ENCODE peak calls at places on chromosomes 16 and 17, in seven cellular contexts. X, C, M, O, B, J and P are unnamed samples.

GRCh38 chr16:66266436-66267286 is 99.8 kb upstream of the CDH5 start:
- DNase-seq in C (no peak), X (no peak), B (no peak), J (no peak), M (peak), O (no peak), P (no peak)

GRCh38 chr16:47483616-47484015 is 22.5 kb downstream of the PHKB start:
- DNase-seq in O (no peak), J (no peak), C (no peak), M (no peak), X (no peak), B (no peak), P (no peak)

GRCh38 chr17:64240741-64241347 is 22.2 kb downstream of the TEX2 start:
- DNase-seq in B (no peak), M (peak), X (no peak), O (no peak), C (no peak), J (no peak), P (no peak)

GRCh38 chr17:76726766-76727718 is at the start of gene METTL23:
- DNase-seq in O (peak), C (no peak), B (no peak), M (peak), J (no peak), X (no peak), P (no peak)

GRCh38 chr16:67561501-67561823 is 864 bp upstream of the CTCF start:
- DNase-seq in C (no peak), J (no peak), X (no peak), M (no peak), O (no peak), B (no peak), P (no peak)

GRCh38 chr16:57624806-57625500 is 3.5 kb upstream of the ADGRG1 start:
- DNase-seq in B (no peak), C (no peak), J (no peak), X (no peak), M (no peak), O (no peak), P (no peak)

GRCh38 chr17:40952675-40953074 is 14.1 kb downstream of the KRT39 start:
- DNase-seq in O (no peak), M (no peak), C (no peak), B (no peak), J (no peak), X (no peak), P (no peak)

GRCh38 chr16:2147981-2148671 is at the start of gene RAB26:
- DNase-seq in C (no peak), O (peak), X (no peak), J (peak), M (peak), B (no peak), P (no peak)

GRCh38 chr16:31388535-31388934 is 4.6 kb upstream of the ITGAD start:
- DNase-seq in X (no peak), O (no peak), M (no peak), C (no peak), B (no peak), J (no peak), P (no peak)

GRCh38 chr17:5769936-5770335 is 185.6 kb upstream of the NLRP1 start:
- DNase-seq in J (no peak), M (no peak), B (no peak), C (no peak), X (no peak), O (no peak), P (no peak)
- TF ChIP-seq SIN3A in J (no peak), M (no peak), B (no peak), C (no peak), X (no peak), O (no peak), P (no peak)

GRCh38 chr16:87406495-87407088 is 14.5 kb downstream of the MAP1LC3B start:
- DNase-seq in C (no peak), O (no peak), X (no peak), B (no peak), M (no peak), J (peak), P (no peak)
- TF ChIP-seq SIN3A in C (no peak), O (no peak), X (no peak), B (no peak), M (no peak), J (no peak), P (no peak)

GRCh38 chr17:80476877-80477646 is 655 bp upstream of the NPTX1 start:
- DNase-seq in J (peak), X (no peak), M (peak), C (no peak), O (no peak), B (no peak), P (no peak)

GRCh38 chr17:80478487-80479245 is 2.3 kb upstream of the NPTX1 start:
- DNase-seq in B (no peak), O (no peak), C (no peak), M (peak), J (no peak), X (no peak), P (no peak)

GRCh38 chr17:80479246-80479566 is 2.8 kb upstream of the NPTX1 start:
- DNase-seq in B (no peak), M (no peak), J (no peak), X (no peak), O (no peak), C (no peak), P (no peak)

GRCh38 chr17:80475949-80476876 is at the start of gene NPTX1:
- DNase-seq in X (no peak), B (no peak), C (no peak), J (peak), M (peak), O (no peak), P (no peak)

DNA sequence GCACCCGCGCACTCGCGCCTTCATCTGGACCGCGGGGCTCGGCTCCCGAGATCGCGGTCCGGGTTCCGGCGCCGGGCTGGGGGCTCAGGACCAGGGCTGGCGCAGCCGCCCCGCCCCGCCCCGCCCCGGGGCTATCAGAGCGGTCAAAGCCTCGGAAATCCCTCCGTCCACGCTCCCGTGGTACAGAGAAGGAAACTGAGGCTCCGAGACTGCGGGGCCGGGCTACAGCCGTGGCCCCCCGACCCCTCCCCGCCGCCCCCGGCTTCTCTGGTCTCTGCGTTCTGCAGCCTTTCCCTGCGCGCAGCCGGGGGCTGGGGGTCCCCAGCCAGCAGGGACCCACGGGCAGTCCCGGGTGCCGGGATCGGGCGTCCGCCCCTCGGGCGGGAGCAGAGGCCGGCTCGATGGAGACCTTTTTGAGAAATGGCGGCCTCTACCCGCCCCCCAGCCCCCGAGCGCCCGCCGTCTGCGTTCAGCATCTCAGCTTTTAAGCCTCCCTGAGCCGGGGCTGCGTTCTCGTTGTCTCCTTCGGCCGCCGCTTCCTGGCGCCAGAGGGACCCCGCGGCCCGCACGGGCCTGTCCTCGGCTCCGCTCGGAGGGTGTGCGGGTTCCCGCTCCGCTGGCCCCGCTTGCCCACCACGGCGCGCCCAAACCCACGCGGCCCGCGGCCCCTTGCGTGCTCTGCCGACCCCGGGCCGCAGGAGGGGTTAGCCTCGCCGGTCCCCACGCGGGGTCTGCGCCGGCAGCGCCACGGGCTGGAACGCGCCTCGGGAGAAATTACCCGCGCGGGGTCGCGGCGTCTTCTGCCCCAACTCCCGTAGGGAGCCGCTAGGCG is 1.5 kb upstream of the NPTX1 start:
- DNase-seq in B (no peak), O (no peak), M (peak), J (peak), X (no peak), C (no peak), P (no peak)
- TF ChIP-seq SIN3A in B (no peak), O (no peak), M (no peak), J (no peak), X (no peak), C (no peak), P (no peak)

DNA sequence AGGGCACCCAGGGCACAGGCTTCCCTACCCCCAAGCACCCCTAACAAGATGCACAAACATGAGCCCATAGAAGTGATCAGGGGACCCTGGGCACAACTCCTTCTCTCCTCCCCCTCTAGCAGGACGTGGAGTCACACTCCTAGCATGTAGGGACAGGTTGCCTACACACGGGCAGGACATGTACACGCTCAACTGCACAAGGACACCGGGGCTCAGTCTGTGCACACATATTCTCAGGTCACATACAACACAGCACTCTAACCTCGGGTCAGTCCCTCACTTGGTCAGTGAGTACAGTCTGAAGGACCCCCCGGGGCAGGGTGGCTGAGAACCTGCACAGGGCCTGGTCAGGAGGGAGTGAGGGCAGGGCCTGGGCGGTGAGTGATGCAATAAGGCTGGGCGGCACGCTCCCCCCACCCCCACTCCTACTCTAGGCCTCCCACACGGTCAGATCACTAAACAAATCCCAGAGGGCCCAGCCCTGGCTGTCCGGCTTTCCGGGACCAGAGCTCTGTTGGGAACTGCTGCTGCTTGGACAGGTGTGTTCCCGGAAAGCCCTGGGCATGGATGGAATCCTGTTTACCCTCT is 808 bp upstream of the DOC2B start:
- DNase-seq in B (no peak), J (no peak), X (no peak), M (no peak), C (no peak), O (peak), P (no peak)
- TF ChIP-seq SIN3A in B (no peak), J (no peak), X (no peak), M (no peak), C (no peak), O (no peak), P (no peak)

GRCh38 chr16:24838554-24839266 is 7.1 kb upstream of the SLC5A11 start:
- DNase-seq in X (no peak), M (no peak), O (peak), B (no peak), C (no peak), J (peak), P (no peak)
- TF ChIP-seq SIN3A in X (no peak), M (no peak), O (no peak), B (no peak), C (no peak), J (no peak), P (no peak)

DNA sequence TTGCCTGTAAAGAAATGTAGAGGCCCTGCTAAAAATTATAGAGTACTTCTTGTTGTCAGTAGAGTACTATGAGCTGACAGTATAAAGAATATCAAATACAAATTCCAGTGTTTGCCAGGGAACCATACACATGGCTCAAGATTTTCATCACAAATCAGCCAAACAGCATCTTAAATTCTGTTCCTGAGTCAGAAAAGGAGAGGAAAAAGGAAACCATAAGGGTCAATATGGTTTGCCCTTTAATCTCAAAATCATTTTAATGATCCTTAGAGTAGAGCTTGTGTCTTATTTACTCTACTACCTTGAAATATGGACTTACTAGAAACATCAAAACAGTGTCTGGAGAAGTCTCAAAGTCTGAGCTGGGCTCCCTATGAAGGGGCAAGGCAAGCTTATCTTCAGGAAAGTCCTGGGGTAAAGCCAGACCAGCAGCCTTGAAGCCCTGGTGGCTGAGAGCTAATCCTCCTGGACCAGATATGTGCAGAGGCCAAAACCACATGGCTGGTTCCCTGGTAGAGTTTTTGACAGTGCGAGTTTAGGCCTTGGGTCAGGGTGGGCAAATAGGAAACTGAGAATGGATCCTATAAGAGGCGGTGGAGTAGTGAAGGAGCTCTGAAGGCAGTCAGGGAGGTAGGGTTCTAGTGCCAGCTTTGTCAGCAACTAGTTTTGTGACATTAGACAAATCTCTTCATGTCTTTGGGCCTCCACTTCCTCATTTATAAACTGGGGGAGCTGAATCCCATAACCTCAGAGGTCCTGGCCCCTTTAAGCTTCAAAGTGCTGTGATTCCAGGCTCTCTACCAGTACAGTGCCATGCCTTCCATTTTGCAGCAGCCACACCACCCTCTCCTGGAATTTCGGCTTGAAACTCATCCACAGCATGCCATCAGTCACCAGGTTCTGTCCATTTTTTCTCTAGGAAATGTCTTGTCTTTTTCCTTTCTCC is 38.9 kb downstream of the MRTFB start:
- DNase-seq in J (no peak), O (no peak), X (no peak), B (no peak), C (no peak), M (no peak), P (no peak)
- TF ChIP-seq SIN3A in J (no peak), O (no peak), X (no peak), B (no peak), C (no peak), M (no peak), P (no peak)

DNA sequence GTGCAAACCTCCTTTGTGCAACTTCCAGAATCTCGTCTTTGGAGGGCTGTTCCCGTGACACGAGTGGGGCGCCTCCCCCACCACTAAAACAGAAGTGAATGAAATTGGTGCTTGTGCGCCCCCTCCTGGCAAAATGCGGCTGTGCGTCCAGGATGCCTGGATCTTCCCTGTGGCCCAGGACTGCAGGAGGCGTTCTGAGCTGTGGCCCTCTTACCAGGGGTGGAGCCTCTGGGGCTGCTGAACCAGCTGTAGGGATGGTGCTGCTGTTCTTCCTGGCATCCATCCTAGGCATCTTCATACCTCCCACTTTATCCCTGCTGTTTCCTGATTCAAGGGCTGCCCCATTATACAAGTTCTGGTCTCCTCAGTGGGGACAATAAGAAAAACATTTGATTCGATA is 18.5 kb upstream of the NAGLU start:
- DNase-seq in M (peak), B (no peak), X (peak), O (peak), C (peak), J (peak), P (no peak)
- TF ChIP-seq SIN3A in M (peak), B (no peak), X (no peak), O (no peak), C (no peak), J (no peak), P (no peak)

GRCh38 chr17:82793974-82794620 is 42.2 kb downstream of the TBCD start:
- DNase-seq in C (no peak), J (no peak), M (peak), O (no peak), X (no peak), B (no peak), P (no peak)
- TF ChIP-seq SIN3A in C (no peak), J (no peak), M (no peak), O (no peak), X (no peak), B (no peak), P (no peak)

GRCh38 chr17:32590974-32591373 is 104.2 kb downstream of the CDK5R1 start:
- DNase-seq in O (no peak), J (no peak), B (no peak), C (no peak), X (no peak), M (no peak), P (no peak)
- TF ChIP-seq SIN3A in O (no peak), J (no peak), B (no peak), C (no peak), X (no peak), M (no peak), P (no peak)

GRCh38 chr16:10332301-10332700 is 53.6 kb upstream of the ATF7IP2 start:
- DNase-seq in B (no peak), X (no peak), C (no peak), J (no peak), O (peak), M (no peak), P (no peak)
- TF ChIP-seq SIN3A in B (no peak), X (no peak), C (no peak), J (no peak), O (no peak), M (no peak), P (no peak)